ENCODE peak calls at places on chromosomes 1 and 21, in ten cellular contexts. M is CD14-positive monocyte; U is RWPE1; Y is neural progenitor cell; A is cardiac fibroblast; J is A549; E is colonic mucosa; I is endothelial cell; T is fibroblast of pulmonary artery; N is CD4-positive, alpha-beta T cell. S is an unnamed sample.

GRCh38 chr21:40717008-40717407 is 129.9 kb downstream of the DSCAM start:
- DNase-seq in M (no peak), U (no peak), Y (no peak), A (no peak), J (no peak), E (no peak), I (no peak), T (no peak), N (no peak), S (no peak)

GRCh38 chr1:197595244-197595904 is 179.9 kb downstream of the DENND1B start:
- DNase-seq in M (no peak), U (no peak), Y (peak; percentile 9), A (no peak), J (no peak), E (no peak), I (no peak), T (no peak), N (no peak), S (no peak)

GRCh38 chr1:159916240-159917051 is 8.9 kb downstream of the TAGLN2 start:
- DNase-seq in M (no peak), U (peak; percentile 86), Y (peak; percentile 84), A (peak; percentile 75), J (peak; percentile 94), E (no peak), I (no peak), T (peak; percentile 91), N (no peak), S (no peak)

GRCh38 chr1:6889875-6890480 is 104.7 kb downstream of the CAMTA1 start:
- DNase-seq in M (peak; percentile 54), U (peak; percentile 37), Y (peak; percentile 74), A (peak; percentile 83), J (peak; percentile 14), E (peak; percentile 69), I (peak; percentile 57), T (peak; percentile 79), N (peak; percentile 17), S (peak; percentile 59)

GRCh38 chr1:201739492-201740085 is 89.4 kb upstream of the IPO9 start:
- DNase-seq in M (no peak), U (peak; percentile 79), Y (peak; percentile 82), A (peak; percentile 58), J (no peak), E (peak; percentile 81), I (peak; percentile 54), T (peak; percentile 61), N (peak; percentile 47), S (peak; percentile 74)

GRCh38 chr1:116147972-116148371 is 36.8 kb downstream of the MAB21L3 start:
- DNase-seq in M (no peak), U (no peak), Y (no peak), A (no peak), J (no peak), E (peak; percentile 16), I (no peak), T (no peak), N (no peak), S (no peak)

GRCh38 chr1:159172599-159173291 is 1.3 kb downstream of the CADM3 start:
- DNase-seq in M (no peak), U (peak; percentile 42), Y (peak; percentile 69), A (no peak), J (no peak), E (peak; percentile 23), I (no peak), T (peak; percentile 67), N (no peak), S (peak; percentile 51)

GRCh38 chr1:98677288-98677687 is 15.8 kb downstream of the SNX7 start:
- DNase-seq in M (no peak), U (peak; percentile 83), Y (no peak), A (peak; percentile 75), J (no peak), E (no peak), I (no peak), T (peak; percentile 20), N (no peak), S (no peak)

GRCh38 chr1:46671554-46671953 is at the start of gene TEX38:
- DNase-seq in M (no peak), U (no peak), Y (no peak), A (no peak), J (no peak), E (no peak), I (no peak), T (no peak), N (no peak), S (no peak)

GRCh38 chr1:46670134-46670533 is 1.5 kb upstream of the TEX38 start:
- DNase-seq in M (no peak), U (no peak), Y (no peak), A (no peak), J (no peak), E (no peak), I (no peak), T (no peak), N (no peak), S (no peak)

GRCh38 chr1:46665983-46666382 is 2.2 kb downstream of the ATPAF1 start:
- DNase-seq in M (no peak), U (no peak), Y (no peak), A (no peak), J (no peak), E (no peak), I (no peak), T (no peak), N (no peak), S (no peak)

GRCh38 chr1:46673749-46674182 is 2.1 kb downstream of the TEX38 start:
- DNase-seq in M (no peak), U (no peak), Y (no peak), A (peak; percentile 57), J (no peak), E (no peak), I (no peak), T (peak; percentile 47), N (no peak), S (no peak)

DNA sequence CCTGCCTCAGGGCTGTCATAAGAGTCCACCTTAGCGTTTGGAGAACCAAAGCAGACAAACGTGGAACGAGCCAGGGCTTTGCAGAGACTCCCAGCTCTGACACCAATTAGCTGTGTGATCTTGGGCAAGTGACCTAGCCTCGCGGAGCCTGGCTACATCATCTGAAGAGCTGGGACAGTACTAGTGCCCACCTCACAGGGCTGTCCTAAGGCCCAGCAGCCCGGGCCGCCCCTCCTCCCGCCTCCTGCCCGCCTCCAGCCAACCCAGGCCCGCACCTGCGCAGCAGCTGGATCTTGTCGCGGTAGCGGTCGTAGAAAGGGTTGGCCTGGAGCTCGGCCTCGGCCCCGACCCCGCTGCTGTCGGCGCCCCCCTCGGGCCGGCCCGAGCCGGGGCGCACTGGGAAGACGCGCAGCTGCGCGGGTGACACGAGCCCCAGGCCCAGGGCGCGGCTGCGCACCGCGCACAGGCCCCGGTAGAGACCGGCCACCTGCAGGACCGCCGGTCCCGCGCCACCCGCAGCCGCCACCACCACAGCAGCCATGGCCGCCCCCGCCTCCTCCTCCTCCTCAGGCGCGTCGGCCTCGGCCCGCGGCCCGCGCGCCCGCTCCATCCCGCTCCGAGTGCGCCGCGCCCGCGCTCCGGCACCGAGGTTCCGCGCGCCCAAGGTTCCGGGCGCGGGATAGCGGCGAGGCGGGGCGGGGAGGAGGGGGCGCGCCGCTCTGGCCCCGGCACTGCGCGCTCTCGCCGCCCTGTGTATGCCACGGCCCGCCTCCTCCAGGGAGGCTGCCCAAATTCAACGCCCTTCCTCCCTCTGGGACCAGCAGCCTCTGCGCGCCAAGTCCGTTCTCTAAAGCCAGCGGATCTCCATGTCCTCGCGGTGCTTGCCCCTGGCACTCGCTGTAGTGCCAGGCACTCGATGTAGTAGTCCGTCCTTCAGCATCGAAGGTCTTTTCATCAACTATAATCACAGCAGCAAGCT is at the start of gene ATPAF1:
- DNase-seq in M (peak; percentile 73), U (peak; percentile 58), Y (peak; percentile 89), A (peak; percentile 86), J (peak; percentile 77), E (peak; percentile 77), I (peak; percentile 65), T (peak; percentile 76), N (peak; percentile 50), S (peak; percentile 74)
- TF ChIP-seq CTCF in M (no peak), U (no peak), Y (peak; percentile 5), A (no peak), J (peak; percentile 8), E (no peak), I (no peak), T (no peak), N (no peak), S (no peak)

GRCh38 chr1:183070923-183071618 is 47.9 kb downstream of the LAMC1 start:
- DNase-seq in M (no peak), U (no peak), Y (no peak), A (peak; percentile 74), J (no peak), E (no peak), I (no peak), T (peak; percentile 78), N (no peak), S (no peak)
- TF ChIP-seq CTCF in M (no peak), U (no peak), Y (no peak), A (no peak), J (no peak), E (no peak), I (no peak), T (no peak), N (no peak), S (no peak)

GRCh38 chr1:225565845-225566244 is 87.1 kb downstream of the ENAH start:
- DNase-seq in M (no peak), U (no peak), Y (no peak), A (peak; percentile 72), J (no peak), E (no peak), I (no peak), T (peak; percentile 69), N (no peak), S (no peak)

GRCh38 chr1:225573216-225573615 is 79.7 kb downstream of the ENAH start:
- DNase-seq in M (no peak), U (no peak), Y (no peak), A (no peak), J (no peak), E (no peak), I (no peak), T (no peak), N (no peak), S (no peak)

GRCh38 chr1:225572422-225572821 is 80.5 kb downstream of the ENAH start:
- DNase-seq in M (no peak), U (no peak), Y (no peak), A (peak; percentile 78), J (peak; percentile 8), E (no peak), I (no peak), T (peak; percentile 60), N (no peak), S (no peak)

DNA sequence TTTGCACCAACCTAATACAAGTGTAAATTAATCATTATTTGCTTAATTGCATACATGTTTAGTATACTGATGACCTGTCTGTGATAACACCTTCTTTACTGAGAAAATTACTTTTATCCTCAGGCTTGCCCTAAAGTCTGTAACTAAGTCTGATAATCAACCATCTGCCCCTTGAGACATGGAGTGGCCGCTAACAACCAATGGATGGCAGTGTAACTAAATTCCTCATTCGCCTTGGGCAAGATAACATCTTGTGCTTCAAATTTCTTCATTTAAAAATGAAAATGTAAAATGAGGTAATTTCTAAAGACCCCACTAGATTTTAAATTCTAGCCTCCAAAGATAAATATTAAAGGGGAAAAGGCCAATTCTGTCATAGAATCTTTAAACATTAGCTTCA is 85.1 kb downstream of the ENAH start:
- DNase-seq in M (no peak), U (no peak), Y (peak; percentile 25), A (no peak), J (no peak), E (no peak), I (no peak), T (no peak), N (no peak), S (no peak)
- TF ChIP-seq CTCF in M (no peak), U (no peak), Y (peak; percentile 43), A (no peak), J (peak; percentile 14), E (no peak), I (no peak), T (no peak), N (no peak), S (peak; percentile 15)

GRCh38 chr1:108615544-108615943 is 45.3 kb downstream of the HENMT1 start:
- DNase-seq in M (no peak), U (no peak), Y (no peak), A (no peak), J (no peak), E (no peak), I (no peak), T (no peak), N (no peak), S (no peak)
- TF ChIP-seq CTCF in M (no peak), U (no peak), Y (no peak), A (no peak), J (no peak), E (no peak), I (no peak), T (no peak), N (no peak), S (no peak)

S was measured in glutamatergic neuron.